ENCODE peak calls at places on chromosomes 13 and 19, in five cellular contexts. W, T, R, S and Q are unnamed samples.

GRCh38 chr13:98515804-98516465 is 61.0 kb downstream of the STK24 start:
- DNase-seq in W (no peak), T (no peak), R (no peak), S (no peak), Q (no peak)

GRCh38 chr19:3142292-3142670 is 6.4 kb downstream of the GNA15 start:
- DNase-seq in W (no peak), T (no peak), R (peak), S (no peak), Q (peak)

GRCh38 chr13:41459754-41460111 is 2.4 kb downstream of the RGCC start:
- DNase-seq in W (no peak), T (no peak), R (no peak), S (no peak), Q (no peak)

GRCh38 chr19:38596057-38596981 is 21.4 kb downstream of the MAP4K1 start:
- DNase-seq in W (no peak), T (no peak), R (no peak), S (no peak), Q (no peak)

GRCh38 chr13:105334211-105334610 is 1201.3 kb downstream of the EFNB2 start:
- DNase-seq in W (no peak), T (peak), R (no peak), S (no peak), Q (no peak)

GRCh38 chr19:29232315-29232852 is 19.4 kb upstream of the UQCRFS1 start:
- DNase-seq in W (no peak), T (no peak), R (no peak), S (no peak), Q (no peak)

GRCh38 chr19:47523473-47523872 is 8.6 kb upstream of the NAPA start:
- DNase-seq in W (no peak), T (no peak), R (no peak), S (no peak), Q (no peak)

GRCh38 chr19:55468054-55468393 is 3.5 kb upstream of the C19orf85 start:
- DNase-seq in W (no peak), T (no peak), R (no peak), S (no peak), Q (no peak)

GRCh38 chr13:99980201-99981114 is 1.1 kb upstream of the ZIC2 start:
- DNase-seq in W (peak), T (no peak), R (peak), S (no peak), Q (peak)

GRCh38 chr13:79011179-79011578 is 352.2 kb upstream of the OBI1 start:
- DNase-seq in W (no peak), T (no peak), R (no peak), S (no peak), Q (no peak)

GRCh38 chr13:67827992-67828391 is 597.9 kb upstream of the PCDH9 start:
- DNase-seq in W (no peak), T (no peak), R (no peak), S (no peak), Q (no peak)

GRCh38 chr19:45076029-45076850 is at the start of gene ZNF296:
- DNase-seq in W (no peak), T (no peak), R (peak), S (peak), Q (peak)

GRCh38 chr19:52946322-52947310 is 16.1 kb downstream of the ZNF816 start:
- DNase-seq in W (no peak), T (no peak), R (no peak), S (no peak), Q (no peak)

GRCh38 chr13:70098669-70099068 is 9.0 kb upstream of the ATXN8OS start:
- DNase-seq in W (no peak), T (no peak), R (peak), S (no peak), Q (no peak)

GRCh38 chr13:40064723-40065122 is 409.3 kb downstream of the COG6 start:
- DNase-seq in W (no peak), T (peak), R (peak), S (no peak), Q (peak)

GRCh38 chr13:41842029-41842428 is 118.9 kb downstream of the VWA8 start:
- DNase-seq in W (no peak), T (no peak), R (peak), S (no peak), Q (no peak)

GRCh38 chr13:105410602-105411001 is 1124.9 kb downstream of the EFNB2 start:
- DNase-seq in W (no peak), T (peak), R (peak), S (no peak), Q (peak)

GRCh38 chr19:57410748-57411671 is at the start of gene ZNF17:
- DNase-seq in W (peak), T (peak), R (peak), S (peak), Q (peak)

GRCh38 chr19:4064073-4064550 is 2.6 kb downstream of the ZBTB7A start:
- DNase-seq in W (no peak), T (no peak), R (peak), S (no peak), Q (no peak)

GRCh38 chr13:24631922-24632321 is 48.3 kb upstream of the ATP12A start:
- DNase-seq in W (no peak), T (no peak), R (no peak), S (no peak), Q (no peak)